ENCODE peak calls at places on chromosomes 6 and 20, in seven cellular contexts. Z, J, T, A, X, E and P are unnamed samples.

GRCh38 chr6:4994741-4995140 is 9.1 kb downstream of the RPP40 start:
- DNase-seq in T (no peak), J (no peak), E (no peak), X (no peak), A (no peak), Z (no peak), P (no peak)

GRCh38 chr20:52785678-52786077 is 186.5 kb upstream of the TSHZ2 start:
- DNase-seq in A (no peak), Z (no peak), X (peak), T (no peak), E (no peak), J (no peak), P (no peak)

GRCh38 chr6:26556263-26557070 is 18.3 kb downstream of the HMGN4 start:
- DNase-seq in T (peak), A (peak), J (peak), E (peak), Z (peak), X (no peak), P (peak)

GRCh38 chr20:63698739-63699465 is 2.5 kb downstream of the TNFRSF6B start:
- DNase-seq in T (peak), X (peak), A (peak), J (peak), E (no peak), Z (peak), P (no peak)

GRCh38 chr6:1525364-1526038 is 84.2 kb upstream of the FOXC1 start:
- DNase-seq in E (no peak), Z (no peak), X (no peak), T (peak), A (no peak), J (no peak), P (no peak)

GRCh38 chr6:138382498-138383265 is 5.0 kb downstream of the SMIM28 start:
- DNase-seq in T (peak), J (peak), Z (no peak), E (no peak), X (no peak), A (no peak), P (peak)

GRCh38 chr20:36342721-36343120 is 36.6 kb downstream of the DLGAP4 start:
- DNase-seq in T (no peak), Z (no peak), J (no peak), X (no peak), E (no peak), A (no peak), P (no peak)

GRCh38 chr6:133298335-133298734 is 57.2 kb downstream of the EYA4 start:
- DNase-seq in J (no peak), X (no peak), T (no peak), E (no peak), A (no peak), Z (no peak), P (no peak)